ENCODE peak calls at places on chromosomes 6 and 20, in eight cellular contexts. D is keratinocyte, E is MM.1S, I is PC-9, X is GM23338, G is fibroblast of lung, W is HCT116, Y is GM23248. H is an unnamed sample.

GRCh38 chr20:49976542-49976941 is 6.2 kb upstream of the SNAI1 start:
- DNase-seq in D (no peak), E (no peak), I (no peak), X (no peak), G (peak), W (no peak), Y (peak), H (peak)

GRCh38 chr6:118284736-118285360 is 263.2 kb upstream of the PLN start:
- DNase-seq in D (no peak), E (no peak), I (no peak), X (peak), G (peak), W (no peak), Y (peak), H (no peak)

GRCh38 chr6:43037706-43038105 is 15.9 kb downstream of the CUL7 start:
- DNase-seq in D (no peak), E (no peak), I (no peak), X (no peak), G (no peak), W (no peak), Y (no peak), H (no peak)

GRCh38 chr6:159059099-159059498 is 14.3 kb upstream of the TAGAP start:
- DNase-seq in D (no peak), E (no peak), I (no peak), X (no peak), G (no peak), W (no peak), Y (no peak), H (no peak)

GRCh38 chr6:3894535-3895302 is 45.5 kb downstream of the FAM50B start:
- DNase-seq in D (no peak), E (no peak), I (no peak), X (peak), G (no peak), W (no peak), Y (no peak), H (no peak)

GRCh38 chr20:61762886-61763739 is 302.6 kb downstream of the TAF4 start:
- DNase-seq in D (no peak), E (no peak), I (no peak), X (no peak), G (no peak), W (no peak), Y (no peak), H (no peak)

GRCh38 chr6:3956054-3956453 is 106.9 kb downstream of the FAM50B start:
- DNase-seq in D (peak), E (no peak), I (no peak), X (no peak), G (no peak), W (no peak), Y (no peak), H (peak)

GRCh38 chr6:105432797-105433196 is 29.9 kb upstream of the PREP start:
- DNase-seq in D (peak), E (no peak), I (peak), X (peak), G (peak), W (peak), Y (peak), H (peak)

GRCh38 chr6:99458319-99458718 is 33.2 kb upstream of the PNISR start:
- DNase-seq in D (peak), E (peak), I (no peak), X (peak), G (peak), W (peak), Y (peak), H (peak)

DNA sequence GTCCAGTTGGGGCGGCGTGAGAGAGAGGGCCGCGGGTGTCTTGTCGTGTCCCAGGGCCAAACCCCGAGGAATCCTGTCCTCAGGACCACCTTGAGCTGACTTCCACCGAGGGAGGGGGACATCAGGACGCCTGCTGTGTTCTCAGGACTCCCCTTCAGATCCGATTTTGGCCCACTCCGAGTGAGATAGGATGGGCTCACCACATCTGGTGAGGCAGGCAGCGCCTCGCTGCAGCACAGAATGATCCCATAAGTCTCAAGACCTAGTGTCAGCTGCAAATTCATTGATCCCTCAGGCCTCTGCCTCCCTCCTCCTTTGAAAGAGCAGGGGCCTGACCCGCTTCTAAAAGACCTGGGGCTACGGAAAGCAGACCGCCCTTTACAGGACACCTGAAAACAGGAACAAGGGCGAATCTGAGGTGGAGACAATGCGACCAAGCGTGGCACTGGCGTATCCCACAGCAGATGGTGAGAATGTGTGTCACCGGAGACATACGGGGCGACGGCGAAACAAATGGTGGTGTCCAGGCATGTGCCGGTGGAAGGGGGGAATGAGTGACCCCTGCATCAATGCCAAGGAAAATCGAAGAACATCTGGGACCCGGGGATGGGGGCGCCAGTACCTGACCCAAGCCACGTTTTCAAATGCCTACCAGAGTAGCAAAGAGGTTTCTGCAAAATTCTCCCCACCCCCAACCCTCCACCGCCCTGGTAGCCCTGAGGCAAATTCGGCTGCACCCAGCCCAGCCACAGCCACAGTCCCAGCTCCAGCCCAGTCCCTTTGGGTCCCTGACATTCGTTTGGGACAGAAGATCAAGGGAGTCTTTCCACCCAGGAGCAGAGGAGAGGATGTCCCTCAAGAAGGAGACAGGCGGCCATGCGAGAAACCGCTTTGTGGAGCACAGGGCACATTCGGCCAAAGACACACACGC is 162.1 kb upstream of the ZNF337 start:
- DNase-seq in D (no peak), E (no peak), I (no peak), X (no peak), G (no peak), W (no peak), Y (no peak), H (no peak)
- H2AFZ ChIP-seq in D (peak), E (no peak), I (no peak), X (no peak), G (no peak), W (no peak), Y (peak), H (no peak)

GRCh38 chr6:132513821-132514545 is 1.1 kb upstream of the STX7 start:
- DNase-seq in D (no peak), E (peak), I (no peak), X (no peak), G (peak), W (no peak), Y (no peak), H (no peak)
- TF ChIP-seq EZH2 in D (no peak), E (no peak), I (no peak), X (no peak), G (no peak), W (no peak), Y (no peak), H (no peak)

GRCh38 chr6:32442977-32443552 is 3.4 kb downstream of the HLA-DRA start:
- DNase-seq in D (no peak), E (no peak), I (no peak), X (no peak), G (no peak), W (no peak), Y (no peak), H (no peak)
- H3K4me2 ChIP-seq in D (no peak), E (no peak), I (no peak), X (no peak), G (no peak), W (no peak), Y (no peak), H (no peak)

GRCh38 chr6:33191383-33192104 is 723 bp downstream of the COL11A2 start:
- DNase-seq in D (no peak), E (no peak), I (peak), X (peak), G (no peak), W (no peak), Y (no peak), H (no peak)
- H2AFZ ChIP-seq in D (no peak), E (no peak), I (no peak), X (no peak), G (no peak), W (no peak), Y (no peak), H (no peak)

GRCh38 chr20:63176448-63177133 is 39.3 kb downstream of the YTHDF1 start:
- DNase-seq in D (no peak), E (no peak), I (no peak), X (peak), G (no peak), W (no peak), Y (no peak), H (no peak)
- TF ChIP-seq EZH2 in D (peak), E (no peak), I (no peak), X (peak), G (peak), W (no peak), Y (peak), H (peak)